ENCODE peak calls at places on chromosomes 6 and 20, in eight cellular contexts. A is astrocyte of the spinal cord; K is H1; S is CD8-positive, alpha-beta T cell; B is endothelial cell of umbilical vein; Q is cardiac fibroblast; M is upper lobe of right lung; J is esophagus squamous epithelium. H is an unnamed sample.

GRCh38 chr6:24861934-24862333 is 63.2 kb upstream of the ARMH2 start:
- DNase-seq in A (no peak), K (no peak), S (no peak), B (no peak), Q (no peak), M (no peak), J (no peak), H (no peak)

GRCh38 chr6:90202156-90202555 is 94.5 kb downstream of the BACH2 start:
- DNase-seq in A (no peak), K (no peak), S (no peak), B (no peak), Q (no peak), M (no peak), J (no peak), H (no peak)

GRCh38 chr20:2524435-2525272 is 11.7 kb upstream of the TMC2 start:
- DNase-seq in A (peak; percentile 83), K (peak; percentile 99), S (peak; percentile 87), B (peak; percentile 81), Q (peak; percentile 81), M (peak; percentile 94), J (no peak), H (peak; percentile 40)

GRCh38 chr6:11798096-11798495 is 19.5 kb upstream of the ADTRP start:
- DNase-seq in A (no peak), K (no peak), S (no peak), B (no peak), Q (no peak), M (no peak), J (no peak), H (peak; percentile 4)

GRCh38 chr6:72248621-72249020 is 362.3 kb downstream of the RIMS1 start:
- DNase-seq in A (no peak), K (no peak), S (no peak), B (no peak), Q (no peak), M (no peak), J (no peak), H (no peak)

GRCh38 chr6:49546371-49546770 is 4.1 kb upstream of the C6orf141 start:
- DNase-seq in A (no peak), K (no peak), S (no peak), B (no peak), Q (no peak), M (no peak), J (no peak), H (no peak)

GRCh38 chr20:48614593-48615274 is 213.1 kb downstream of the PREX1 start:
- DNase-seq in A (no peak), K (no peak), S (no peak), B (no peak), Q (no peak), M (peak; percentile 45), J (no peak), H (no peak)

GRCh38 chr20:3728876-3729275 is 3.6 kb upstream of the HSPA12B start:
- DNase-seq in A (no peak), K (no peak), S (no peak), B (no peak), Q (no peak), M (peak; percentile 40), J (no peak), H (no peak)

GRCh38 chr20:59576216-59576953 is 28.0 kb upstream of the PHACTR3 start:
- DNase-seq in A (no peak), K (peak; percentile 51), S (no peak), B (no peak), Q (no peak), M (no peak), J (no peak), H (no peak)

GRCh38 chr6:3518356-3518841 is 61.5 kb upstream of the SLC22A23 start:
- DNase-seq in A (peak; percentile 69), K (no peak), S (no peak), B (no peak), Q (peak; percentile 75), M (no peak), J (no peak), H (peak; percentile 54)

GRCh38 chr20:14576478-14576877 is 239.1 kb upstream of the FLRT3 start:
- DNase-seq in A (no peak), K (no peak), S (no peak), B (no peak), Q (no peak), M (no peak), J (no peak), H (no peak)

GRCh38 chr20:3706774-3707507 is 5.5 kb downstream of the SIGLEC1 start:
- DNase-seq in A (no peak), K (no peak), S (no peak), B (no peak), Q (peak; percentile 13), M (peak; percentile 71), J (no peak), H (no peak)

GRCh38 chr20:12252793-12253192 is 335.1 kb downstream of the BTBD3 start:
- DNase-seq in A (peak; percentile 35), K (peak; percentile 45), S (no peak), B (no peak), Q (no peak), M (no peak), J (no peak), H (peak; percentile 76)

GRCh38 chr6:16205377-16206144 is 32.8 kb upstream of the GMPR start:
- DNase-seq in A (peak; percentile 99), K (no peak), S (no peak), B (peak; percentile 29), Q (peak; percentile 89), M (no peak), J (no peak), H (peak; percentile 99)

GRCh38 chr6:11290027-11290426 is 57.6 kb upstream of the NEDD9 start:
- DNase-seq in A (no peak), K (no peak), S (no peak), B (no peak), Q (no peak), M (no peak), J (no peak), H (no peak)

GRCh38 chr6:169457762-169458161 is 204.1 kb upstream of the THBS2 start:
- DNase-seq in A (no peak), K (no peak), S (no peak), B (no peak), Q (no peak), M (no peak), J (no peak), H (no peak)

GRCh38 chr6:109513571-109514071 is 30.6 kb upstream of the ZBTB24 start:
- DNase-seq in A (peak; percentile 83), K (no peak), S (no peak), B (peak; percentile 63), Q (peak; percentile 79), M (no peak), J (no peak), H (peak; percentile 63)

GRCh38 chr6:4844108-4844507 is 67.9 kb downstream of the CDYL start:
- DNase-seq in A (no peak), K (peak; percentile 86), S (peak; percentile 18), B (no peak), Q (no peak), M (no peak), J (no peak), H (no peak)

GRCh38 chr6:159234102-159234553 is 64.9 kb downstream of the FNDC1 start:
- DNase-seq in A (no peak), K (no peak), S (no peak), B (no peak), Q (no peak), M (no peak), J (no peak), H (no peak)

GRCh38 chr6:159229526-159229925 is 60.3 kb downstream of the FNDC1 start:
- DNase-seq in A (no peak), K (no peak), S (no peak), B (no peak), Q (no peak), M (no peak), J (no peak), H (no peak)

GRCh38 chr6:159232751-159233150 is 63.6 kb downstream of the FNDC1 start:
- DNase-seq in A (no peak), K (no peak), S (no peak), B (no peak), Q (no peak), M (no peak), J (no peak), H (no peak)

GRCh38 chr6:159232106-159232645 is 63.0 kb downstream of the FNDC1 start:
- DNase-seq in A (no peak), K (no peak), S (no peak), B (no peak), Q (no peak), M (no peak), J (no peak), H (no peak)

GRCh38 chr6:159233365-159234101 is 64.3 kb downstream of the FNDC1 start:
- DNase-seq in A (no peak), K (peak; percentile 78), S (no peak), B (no peak), Q (no peak), M (no peak), J (no peak), H (no peak)
- H3K4me3 ChIP-seq in A (no peak overlapping the region), K (peak overlapping the region; percentile 29), S (no peak overlapping the region), B (no peak overlapping the region), Q (no peak overlapping the region), M (no peak overlapping the region), J (no peak overlapping the region), H (no peak overlapping the region)

DNA sequence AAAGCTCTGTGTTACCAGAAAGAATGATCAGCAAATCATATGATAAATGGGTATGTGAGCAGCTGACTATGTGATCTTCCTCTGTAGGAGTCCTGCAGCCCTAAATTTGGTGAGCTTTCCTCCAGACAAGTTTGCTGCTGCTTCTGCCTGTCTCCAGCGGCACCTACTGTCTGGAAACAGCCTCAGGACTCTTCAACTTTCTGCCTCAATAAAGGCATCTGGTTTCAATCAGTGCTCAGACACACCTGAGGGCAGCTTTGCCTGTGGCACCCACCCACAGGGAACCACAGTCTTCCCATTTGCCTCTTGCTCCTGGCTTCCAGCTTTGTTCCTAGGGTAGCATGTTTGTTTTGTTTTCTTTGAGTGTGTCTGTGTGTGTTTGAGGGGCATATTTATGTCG is 727.9 kb upstream of the MAN1A1 start:
- DNase-seq in A (peak; percentile 1), K (no peak), S (peak; percentile 13), B (no peak), Q (peak; percentile 2), M (no peak), J (no peak), H (no peak)
- TF ChIP-seq CTCF in A (peak; percentile 26), K (peak; percentile 49), S (no peak), B (no peak), Q (peak; percentile 8), M (no peak), J (no peak), H (peak; percentile 32)

GRCh38 chr6:37481793-37482192 is 17.9 kb downstream of the CCDC167 start:
- DNase-seq in A (no peak), K (no peak), S (no peak), B (no peak), Q (no peak), M (no peak), J (no peak), H (no peak)
- H3K4me3 ChIP-seq in A (no peak overlapping the region), K (no peak overlapping the region), S (no peak overlapping the region), B (no peak overlapping the region), Q (no peak overlapping the region), M (no peak overlapping the region), J (no peak overlapping the region), H (no peak overlapping the region)

DNA sequence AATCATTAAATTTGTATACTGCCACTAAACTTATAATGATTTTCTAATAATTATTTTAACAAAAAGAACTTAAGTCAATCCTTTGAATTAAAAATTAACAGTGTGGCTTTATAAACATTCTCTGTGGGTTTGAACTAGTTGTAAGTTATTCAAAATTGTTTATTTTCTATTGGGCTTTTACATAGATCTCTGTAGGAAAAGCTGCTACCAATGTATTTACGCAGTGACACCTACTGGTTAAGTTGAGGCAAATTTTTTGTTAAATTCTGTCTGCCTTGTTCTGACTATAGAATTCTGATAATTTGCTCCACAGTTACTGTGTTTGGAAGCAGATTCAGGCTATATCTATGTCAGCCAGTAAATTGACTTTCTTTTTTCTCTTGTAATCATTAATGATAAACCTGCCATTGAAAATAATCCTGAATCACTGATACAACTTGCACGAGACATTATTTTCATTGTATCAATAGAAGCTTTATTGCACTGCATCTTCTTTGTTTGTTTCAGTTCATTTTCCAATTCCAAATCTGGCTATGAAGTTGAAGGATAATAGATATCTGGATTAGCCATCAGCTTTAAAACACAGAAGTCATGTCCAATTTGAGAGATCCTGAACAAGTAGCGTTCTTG is 66.0 kb upstream of the UTRN start:
- DNase-seq in A (peak; percentile 64), K (no peak), S (no peak), B (peak; percentile 52), Q (peak; percentile 75), M (no peak), J (no peak), H (peak; percentile 31)
- TF ChIP-seq CTCF in A (peak; percentile 58), K (peak; percentile 38), S (peak; percentile 88), B (peak; percentile 39), Q (peak; percentile 63), M (peak; percentile 65), J (peak; percentile 52), H (peak; percentile 45)

H was measured in astrocyte of the cerebellum.